ENCODE peak calls at places on chromosomes 1 and 21, in ten cellular contexts. Z is IMR-90, I is NCI-H69, E is T-cell, J is A673, N is activated gamma-delta T cell treated with Interleukin-2 at 50 U/mL for 16 hours, A is H4, R is SHP77, X is brain microvascular endothelial cell, B is anterior cingulate cortex. S is an unnamed sample.

GRCh38 chr1:221683681-221684080 is 58.2 kb downstream of the DUSP10 start:
- DNase-seq in Z (no peak), I (no peak), E (no peak), J (no peak), N (no peak), A (no peak), R (no peak), X (no peak), B (no peak), S (no peak)

GRCh38 chr1:200528838-200529565 is 91.5 kb downstream of the KIF14 start:
- DNase-seq in Z (no peak), I (peak; percentile 68), E (no peak), J (no peak), N (no peak), A (no peak), R (no peak), X (no peak), B (no peak), S (no peak)

GRCh38 chr1:61162513-61163274 is 80.3 kb downstream of the NFIA start:
- DNase-seq in Z (peak; percentile 32), I (no peak), E (no peak), J (peak; percentile 82), N (no peak), A (no peak), R (no peak), X (no peak), B (no peak), S (no peak)

GRCh38 chr1:217650674-217651073 is 19.5 kb downstream of the SPATA17 start:
- DNase-seq in Z (no peak), I (no peak), E (no peak), J (no peak), N (no peak), A (no peak), R (no peak), X (no peak), B (no peak), S (no peak)

GRCh38 chr1:33164120-33164519 is 17.7 kb downstream of the TRIM62 start:
- DNase-seq in Z (no peak), I (no peak), E (no peak), J (no peak), N (no peak), A (no peak), R (no peak), X (peak; percentile 41), B (no peak), S (no peak)

GRCh38 chr21:36902793-36903192 is 63.7 kb downstream of the HLCS start:
- DNase-seq in Z (peak; percentile 55), I (no peak), E (no peak), J (no peak), N (no peak), A (no peak), R (no peak), X (peak; percentile 49), B (no peak), S (no peak)

GRCh38 chr1:145690587-145691558 is 16.3 kb downstream of the PDZK1 start:
- DNase-seq in Z (peak; percentile 82), I (peak; percentile 75), E (no peak), J (peak; percentile 13), N (peak; percentile 29), A (peak; percentile 68), R (no peak), X (peak; percentile 55), B (no peak), S (no peak)

GRCh38 chr1:33727310-33727709 is 136.6 kb upstream of the HMGB4 start:
- DNase-seq in Z (no peak), I (no peak), E (no peak), J (no peak), N (no peak), A (no peak), R (no peak), X (no peak), B (no peak), S (no peak)

GRCh38 chr1:220272841-220273090 is 513 bp upstream of the RAB3GAP2 start:
- DNase-seq in Z (no peak), I (no peak), E (no peak), J (no peak), N (no peak), A (no peak), R (peak; percentile 39), X (no peak), B (no peak), S (no peak)

GRCh38 chr1:10791117-10791951 is 5.1 kb downstream of the CASZ1 start:
- DNase-seq in Z (no peak), I (peak; percentile 90), E (no peak), J (no peak), N (no peak), A (no peak), R (no peak), X (no peak), B (no peak), S (no peak)

GRCh38 chr1:109650609-109651008 is 5.3 kb upstream of the GSTM4 start:
- DNase-seq in Z (peak; percentile 40), I (no peak), E (no peak), J (no peak), N (no peak), A (no peak), R (no peak), X (no peak), B (no peak), S (no peak)